ENCODE peak calls at places on chromosome 18, in seven cellular contexts. C, A, P, B, Y, K and O are unnamed samples.

GRCh38 chr18:8750954-8751415 is 45.6 kb downstream of the MTCL1 start:
- DNase-seq in B (no peak), P (no peak), C (no peak), Y (no peak), A (no peak), K (no peak), O (no peak)

GRCh38 chr18:48850891-48851302 is 99.9 kb downstream of the SMAD7 start:
- DNase-seq in Y (no peak), C (no peak), B (no peak), A (no peak), P (no peak), K (no peak), O (no peak)

GRCh38 chr18:77899972-77900754 is 650.5 kb downstream of the GALR1 start:
- DNase-seq in C (no peak), K (peak), A (peak), B (no peak), Y (peak), P (peak), O (no peak)

GRCh38 chr18:77114564-77115391 is 17.8 kb downstream of the MBP start:
- DNase-seq in Y (peak), P (peak), B (no peak), A (peak), K (no peak), C (no peak), O (no peak)

GRCh38 chr18:24009651-24010333 is 4.8 kb upstream of the TTC39C start:
- DNase-seq in C (no peak), A (no peak), K (no peak), P (no peak), B (no peak), Y (no peak), O (no peak)

GRCh38 chr18:23966909-23967308 is 47.6 kb upstream of the TTC39C start:
- DNase-seq in C (no peak), P (no peak), Y (no peak), A (no peak), K (no peak), B (no peak), O (no peak)

GRCh38 chr18:13461936-13462335 is 243.4 kb downstream of the LDLRAD4 start:
- DNase-seq in A (no peak), B (no peak), C (no peak), K (no peak), P (no peak), Y (peak), O (no peak)

GRCh38 chr18:37962316-37962966 is 396.8 kb upstream of the CELF4 start:
- DNase-seq in K (no peak), C (no peak), P (no peak), B (no peak), A (no peak), Y (no peak), O (no peak)

GRCh38 chr18:9905401-9905922 is 8.4 kb upstream of the VAPA start:
- DNase-seq in A (no peak), C (no peak), P (no peak), K (no peak), B (no peak), Y (no peak), O (no peak)

GRCh38 chr18:58370662-58371061 is 258.2 kb downstream of the ALPK2 start:
- DNase-seq in Y (no peak), K (no peak), P (no peak), B (no peak), A (no peak), C (no peak), O (no peak)